ENCODE peak calls at places on chromosomes 3 and 15, in five cellular contexts. O is neural progenitor cell, W is trophoblast cell, L is K562, S is astrocyte. G is an unnamed sample. For H3K4me1, the result is how much of the 10 kb centered on the place peaks cover.

GRCh38 chr15:93302080-93302765 is 213.2 kb upstream of the RGMA start:
- DNase-seq in L (no peak), O (no peak), W (no peak), S (no peak), G (no peak)

GRCh38 chr15:73375755-73376305 is 7.1 kb upstream of the HCN4 start:
- DNase-seq in S (no peak), L (no peak), O (no peak), W (no peak), G (no peak)

GRCh38 chr15:92960996-92961681 is 61.0 kb downstream of the CHD2 start:
- DNase-seq in W (no peak), S (no peak), L (no peak), O (no peak), G (no peak)

GRCh38 chr3:146227486-146227885 is 23.4 kb downstream of the PLSCR4 start:
- DNase-seq in L (no peak), O (peak), S (no peak), W (no peak), G (no peak)

GRCh38 chr3:184531580-184532290 is 29.9 kb upstream of the EPHB3 start:
- DNase-seq in W (no peak), O (no peak), L (no peak), S (no peak), G (no peak)

GRCh38 chr3:31562525-31562924 is 29.8 kb downstream of the STT3B start:
- DNase-seq in O (peak), S (no peak), L (peak), W (no peak), G (peak)

GRCh38 chr15:41416742-41417417 is at the start of gene RTF1:
- DNase-seq in W (peak), S (peak), O (peak), L (peak), G (peak)

GRCh38 chr3:184015381-184016019 is 2.2 kb downstream of the ABCC5 start:
- DNase-seq in S (no peak), O (no peak), W (no peak), L (peak), G (no peak)

GRCh38 chr3:127167315-127168043 is 25.5 kb upstream of the PRR23E start:
- DNase-seq in W (no peak), S (no peak), O (no peak), L (no peak), G (no peak)

GRCh38 chr3:77392181-77392580 is 352.3 kb downstream of the ROBO2 start:
- DNase-seq in S (no peak), W (no peak), O (peak), L (no peak), G (no peak)

GRCh38 chr3:80052271-80052670 is 284.5 kb upstream of the ROBO1 start:
- DNase-seq in L (no peak), O (no peak), W (no peak), S (no peak), G (no peak)

GRCh38 chr3:151382671-151383070 is 1.9 kb downstream of the P2RY12 start:
- DNase-seq in S (no peak), L (no peak), W (no peak), O (no peak), G (peak)

GRCh38 chr3:131216801-131217200 is 164.8 kb upstream of the NUDT16 start:
- DNase-seq in L (peak), W (peak), O (peak), S (peak), G (no peak)
- H2AFZ ChIP-seq in L (peak), W (no peak), O (peak), S (no peak), G (no peak)

GRCh38 chr15:70504305-70504951 is 258.9 kb downstream of the UACA start:
- DNase-seq in O (no peak), S (peak), W (peak), L (no peak), G (peak)
- H3K4me1 ChIP-seq in O (under half), S (half or more), W (under half), L (under half), G (half or more)

DNA sequence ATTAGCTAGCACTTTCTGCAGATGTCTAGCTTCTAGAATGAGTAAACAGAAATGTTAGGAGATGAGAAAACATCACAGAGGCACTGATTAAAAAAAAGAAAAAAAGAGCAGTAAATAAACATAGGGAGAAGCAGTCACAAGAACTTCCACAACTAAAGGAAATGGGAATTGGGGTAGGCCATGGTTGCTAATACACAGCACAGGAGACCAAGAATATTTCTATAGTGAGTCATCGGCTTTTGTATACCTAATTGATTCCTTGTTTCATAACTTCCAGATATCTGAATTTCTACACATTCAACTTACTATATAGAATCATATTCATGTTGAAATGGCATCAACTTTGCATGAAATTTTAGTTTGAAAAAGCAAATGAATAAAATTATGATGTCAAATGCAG is 47.3 kb upstream of the TCF12 start:
- DNase-seq in O (no peak), W (no peak), S (peak), L (no peak), G (no peak)
- H3K4me2 ChIP-seq in O (no peak), W (no peak), S (peak), L (no peak), G (no peak)

GRCh38 chr3:108090066-108090700 is 648 bp downstream of the CD47 start:
- DNase-seq in L (peak), S (peak), W (no peak), O (peak), G (peak)
- H2AFZ ChIP-seq in L (peak), S (peak), W (peak), O (peak), G (peak)

G was measured in OCI-LY7.